ENCODE peak calls at places on chromosomes 11 and 22, in four cellular contexts. H is PC-9; Z is AG04450; F is CD8-positive, alpha-beta T cell. W is an unnamed sample.

GRCh38 chr22:38755155-38755910 is 465 bp downstream of the SUN2 start:
- DNase-seq in F (no peak), Z (no peak), H (peak; percentile 85), W (peak; percentile 43)

GRCh38 chr22:49676230-49676629 is 151.4 kb downstream of the BRD1 start:
- DNase-seq in F (no peak), H (no peak), Z (no peak), W (no peak)

GRCh38 chr11:121555172-121555571 is 102.4 kb upstream of the SORL1-AS1 start:
- DNase-seq in F (no peak), H (no peak), Z (no peak), W (no peak)

GRCh38 chr11:64081663-64082442 is 46.1 kb downstream of the FLRT1 start:
- DNase-seq in F (no peak), Z (no peak), H (no peak), W (no peak)

GRCh38 chr11:31487848-31488247 is 21.6 kb downstream of the IMMP1L start:
- DNase-seq in Z (peak; percentile 27), F (no peak), H (peak; percentile 49), W (no peak)

GRCh38 chr11:78030429-78031325 is 7.6 kb upstream of the KCTD14 start:
- DNase-seq in Z (no peak), F (no peak), H (peak; percentile 89), W (no peak)

GRCh38 chr11:1827095-1827797 is 7.5 kb upstream of the SYT8 start:
- DNase-seq in F (no peak), Z (no peak), H (peak; percentile 76), W (no peak)

GRCh38 chr22:44532466-44533025 is 34.5 kb upstream of the RTL6 start:
- DNase-seq in Z (no peak), F (no peak), H (no peak), W (no peak)

GRCh38 chr11:66853242-66854229 is 3.3 kb upstream of the LRFN4 start:
- DNase-seq in Z (no peak), F (no peak), H (no peak), W (no peak)

GRCh38 chr11:95341246-95341645 is 110.2 kb upstream of the SESN3 start:
- DNase-seq in Z (no peak), F (no peak), H (no peak), W (no peak)

GRCh38 chr22:27577570-27577969 is 224.0 kb downstream of the MN1 start:
- DNase-seq in Z (no peak), H (no peak), F (no peak), W (no peak)

GRCh38 chr22:46051646-46052045 is 74.7 kb upstream of the WNT7B start:
- DNase-seq in F (no peak), H (no peak), Z (no peak), W (no peak)

DNA sequence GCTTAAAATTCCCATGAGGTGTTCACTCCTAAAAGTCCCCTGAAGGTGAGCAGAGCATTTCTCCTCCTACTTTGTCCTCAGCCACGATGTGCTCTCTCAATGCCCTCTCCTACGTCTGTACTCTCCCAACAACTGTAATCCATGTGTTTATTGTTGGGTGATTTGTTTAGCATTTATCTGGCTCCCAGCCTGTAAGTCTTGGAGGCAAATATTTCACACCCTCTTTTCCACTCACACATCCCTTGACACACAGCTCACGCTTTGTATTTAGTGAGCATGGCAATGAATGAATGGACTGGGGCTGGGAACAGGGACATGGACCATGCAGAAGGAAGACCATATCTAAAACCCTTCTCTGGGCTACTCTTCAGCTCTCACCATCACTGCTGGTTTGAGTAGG is 22.6 kb downstream of the HTR3A start:
- DNase-seq in F (no peak), Z (no peak), H (peak; percentile 2), W (no peak)
- TF ChIP-seq CTCF in F (no peak), Z (no peak), H (no peak), W (no peak)

GRCh38 chr11:44894217-44894617 is 56.5 kb downstream of the TP53I11 start:
- DNase-seq in F (peak; percentile 50), Z (peak; percentile 53), H (no peak), W (peak; percentile 49)
- H3K27ac ChIP-seq in F (no peak overlapping the region), Z (no peak overlapping the region), H (no peak overlapping the region), W (no peak overlapping the region)

GRCh38 chr11:62737196-62737595 is 8.9 kb downstream of the TTC9C start:
- DNase-seq in H (no peak), Z (no peak), F (no peak), W (no peak)

GRCh38 chr11:62727833-62728721 is at the start of gene TTC9C:
- DNase-seq in Z (peak; percentile 92), F (peak; percentile 81), H (peak; percentile 97), W (peak; percentile 75)

GRCh38 chr11:62727007-62727832 is at the start of gene HNRNPUL2:
- DNase-seq in F (peak; percentile 98), Z (peak; percentile 99), H (peak; percentile 98), W (peak; percentile 96)

GRCh38 chr11:62732830-62733229 is 4.5 kb downstream of the TTC9C start:
- DNase-seq in H (no peak), F (no peak), Z (no peak), W (no peak)
- TF ChIP-seq CTCF in H (peak; percentile 34), F (peak; percentile 23), Z (peak; percentile 14), W (peak; percentile 31)

GRCh38 chr11:46597609-46598219 is 3.9 kb upstream of the AMBRA1 start:
- DNase-seq in H (no peak), F (no peak), Z (no peak), W (no peak)

GRCh38 chr11:46593550-46594382 is at the start of gene AMBRA1:
- DNase-seq in Z (peak; percentile 81), F (peak; percentile 74), H (peak; percentile 83), W (peak; percentile 75)

GRCh38 chr11:46597155-46597554 is 3.3 kb upstream of the AMBRA1 start:
- DNase-seq in Z (no peak), H (no peak), F (no peak), W (no peak)

GRCh38 chr11:46594383-46594718 is 528 bp upstream of the AMBRA1 start:
- DNase-seq in Z (no peak), H (no peak), F (no peak), W (no peak)

GRCh38 chr11:46594785-46595184 is 962 bp upstream of the AMBRA1 start:
- DNase-seq in F (no peak), H (no peak), Z (no peak), W (no peak)
- H3K27ac ChIP-seq in F (no peak overlapping the region), H (peak overlapping the region; percentile 43), Z (no peak overlapping the region), W (no peak overlapping the region)

GRCh38 chr11:79165908-79166307 is 274.9 kb downstream of the TENM4 start:
- DNase-seq in H (no peak), Z (no peak), F (no peak), W (no peak)

GRCh38 chr11:79157738-79158137 is 283.1 kb downstream of the TENM4 start:
- DNase-seq in Z (no peak), F (no peak), H (no peak), W (no peak)

GRCh38 chr11:79159657-79160450 is 281.0 kb downstream of the TENM4 start:
- DNase-seq in H (no peak), F (no peak), Z (no peak), W (no peak)

GRCh38 chr11:79156031-79156430 is 284.8 kb downstream of the TENM4 start:
- DNase-seq in F (no peak), H (no peak), Z (no peak), W (no peak)

DNA sequence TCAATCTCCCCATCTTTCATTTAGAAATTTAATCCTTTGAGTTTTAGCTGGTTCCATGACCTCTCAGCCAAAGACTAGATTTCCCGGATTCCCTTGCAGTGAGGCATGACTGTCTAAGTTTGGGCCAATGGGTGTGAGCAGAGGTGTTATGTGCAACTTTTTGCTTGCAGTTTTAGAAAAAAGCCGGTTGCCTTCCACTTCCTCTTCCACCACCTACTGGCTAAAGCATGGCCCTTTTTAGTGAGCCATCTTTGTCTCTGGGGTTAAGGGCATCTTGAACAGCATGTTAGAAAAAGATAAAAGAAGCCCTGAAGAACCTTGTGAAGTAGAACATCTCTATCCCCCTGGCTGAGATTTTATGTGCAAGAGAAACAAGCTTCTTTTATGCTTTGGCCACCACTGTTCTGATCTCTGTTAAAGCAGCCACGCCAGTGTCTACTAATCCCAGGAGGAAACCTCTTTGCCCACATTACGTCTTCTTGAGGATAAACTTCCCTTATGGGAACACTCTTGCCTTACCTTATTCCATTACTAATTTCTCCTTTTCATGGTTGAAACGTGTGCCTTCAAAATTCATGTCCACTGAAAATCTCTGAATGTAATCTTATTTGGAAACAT is 279.9 kb downstream of the TENM4 start:
- DNase-seq in F (no peak), Z (no peak), H (no peak), W (no peak)
- TF ChIP-seq CTCF in F (no peak), Z (no peak), H (no peak), W (no peak)

GRCh38 chr11:108237058-108237481 is 14.2 kb downstream of the ATM start:
- DNase-seq in F (no peak), H (no peak), Z (no peak), W (no peak)
- H3K27ac ChIP-seq in F (peak overlapping the region; percentile 57), H (no peak overlapping the region), Z (no peak overlapping the region), W (peak overlapping the region; percentile 95)

W was measured in CD4-positive, alpha-beta T cell.